ENCODE peak calls at places on chromosomes 1 and 21, in four cellular contexts. K, I, O and G are unnamed samples.

GRCh38 chr21:29506947-29507346 is 208.2 kb downstream of the BACH1 start:
- DNase-seq in K (no peak), I (no peak), O (no peak), G (no peak)

GRCh38 chr1:1670866-1671265 is 12.1 kb upstream of the CDK11B start:
- DNase-seq in K (no peak), I (no peak), O (no peak), G (no peak)

GRCh38 chr1:154206212-154206611 is at the start of gene CFAP141:
- DNase-seq in K (no peak), I (no peak), O (no peak), G (no peak)

GRCh38 chr1:74161494-74161893 is 36.5 kb downstream of the LRRIQ3 start:
- DNase-seq in K (no peak), I (no peak), O (no peak), G (no peak)

GRCh38 chr1:18965206-18966173 is 9.0 kb upstream of the IFFO2 start:
- DNase-seq in K (peak), I (no peak), O (no peak), G (no peak)

GRCh38 chr1:18160290-18160942 is 52.8 kb downstream of the IGSF21 start:
- DNase-seq in K (no peak), I (no peak), O (no peak), G (no peak)

GRCh38 chr1:205588691-205589445 is 42.9 kb downstream of the ELK4 start:
- DNase-seq in K (peak), I (peak), O (peak), G (no peak)

GRCh38 chr1:227805606-227806197 is 9.8 kb upstream of the PRSS38 start:
- DNase-seq in K (no peak), I (no peak), O (no peak), G (no peak)

GRCh38 chr1:44423706-44424546 is 18.9 kb downstream of the RNF220 start:
- DNase-seq in K (no peak), I (no peak), O (no peak), G (no peak)

GRCh38 chr1:245599413-245600174 is 444.8 kb downstream of the KIF26B start:
- DNase-seq in K (no peak), I (no peak), O (no peak), G (no peak)

GRCh38 chr1:206725053-206725963 is 40.6 kb downstream of the MAPKAPK2 start:
- DNase-seq in K (peak), I (peak), O (peak), G (peak)

GRCh38 chr1:53637726-53638640 is 101.0 kb downstream of the GLIS1 start:
- DNase-seq in K (no peak), I (no peak), O (no peak), G (no peak)

GRCh38 chr1:235057385-235058306 is 71.0 kb downstream of the TOMM20 start:
- DNase-seq in K (no peak), I (no peak), O (no peak), G (no peak)

GRCh38 chr1:197972406-197972805 is 55.2 kb downstream of the LHX9 start:
- DNase-seq in K (no peak), I (no peak), O (no peak), G (no peak)

GRCh38 chr1:205993068-205993467 is 10.1 kb downstream of the RAB7B start:
- DNase-seq in K (no peak), I (no peak), O (no peak), G (no peak)

GRCh38 chr1:94056171-94056570 is 64.8 kb downstream of the ABCA4 start:
- DNase-seq in K (no peak), I (no peak), O (no peak), G (no peak)

GRCh38 chr1:155978973-155979429 is 654 bp upstream of the ARHGEF2 start:
- DNase-seq in K (no peak), I (no peak), O (peak), G (no peak)

GRCh38 chr1:180507826-180508724 is 5.7 kb upstream of the ACBD6 start:
- DNase-seq in K (no peak), I (no peak), O (peak), G (peak)

GRCh38 chr1:31434979-31435378 is 22.0 kb downstream of the SERINC2 start:
- DNase-seq in K (no peak), I (no peak), O (no peak), G (no peak)

GRCh38 chr1:86416343-86416742 is 7.6 kb upstream of the CLCA2 start:
- DNase-seq in K (no peak), I (no peak), O (no peak), G (no peak)

GRCh38 chr1:180778782-180779398 is 133.8 kb upstream of the KIAA1614 start:
- DNase-seq in K (peak), I (no peak), O (peak), G (peak)

GRCh38 chr1:192858456-192858855 is 49.6 kb downstream of the RGS2 start:
- DNase-seq in K (no peak), I (no peak), O (no peak), G (no peak)

GRCh38 chr1:154970631-154971340 is at the start of gene SHC1:
- DNase-seq in K (peak), I (peak), O (peak), G (peak)

GRCh38 chr1:201021333-201022177 is 2.0 kb downstream of the KIF21B start:
- DNase-seq in K (no peak), I (no peak), O (no peak), G (no peak)

GRCh38 chr1:34844252-34844634 is 15.3 kb downstream of the SMIM12 start:
- DNase-seq in K (peak), I (no peak), O (peak), G (no peak)

GRCh38 chr1:209248649-209249279 is 334.8 kb upstream of the CAMK1G start:
- DNase-seq in K (peak), I (peak), O (peak), G (peak)

GRCh38 chr21:30408782-30409494 is 13.1 kb downstream of the KRTAP13-1 start:
- DNase-seq in K (peak), I (peak), O (peak), G (peak)

GRCh38 chr1:231924183-231924582 is 297.6 kb downstream of the DISC1 start:
- DNase-seq in K (no peak), I (no peak), O (no peak), G (no peak)

GRCh38 chr1:55081188-55081904 is 42.0 kb downstream of the PCSK9 start:
- DNase-seq in K (no peak), I (no peak), O (no peak), G (no peak)

GRCh38 chr1:28675921-28676257 is 7.3 kb downstream of the GMEB1 start:
- DNase-seq in K (no peak), I (no peak), O (no peak), G (no peak)

GRCh38 chr1:213530607-213531320 is 457.0 kb upstream of the PROX1 start:
- DNase-seq in K (no peak), I (no peak), O (no peak), G (no peak)

GRCh38 chr1:70504176-70504820 is 93.2 kb downstream of the CTH start:
- DNase-seq in K (no peak), I (no peak), O (peak), G (peak)

GRCh38 chr1:97647776-97648175 is 273.1 kb downstream of the DPYD start:
- DNase-seq in K (no peak), I (no peak), O (no peak), G (no peak)

GRCh38 chr1:184033136-184033469 is 4.4 kb downstream of the COLGALT2 start:
- DNase-seq in K (no peak), I (no peak), O (no peak), G (no peak)

GRCh38 chr1:1759456-1760344 is 18.6 kb downstream of the NADK start:
- DNase-seq in K (no peak), I (no peak), O (peak), G (no peak)

DNA sequence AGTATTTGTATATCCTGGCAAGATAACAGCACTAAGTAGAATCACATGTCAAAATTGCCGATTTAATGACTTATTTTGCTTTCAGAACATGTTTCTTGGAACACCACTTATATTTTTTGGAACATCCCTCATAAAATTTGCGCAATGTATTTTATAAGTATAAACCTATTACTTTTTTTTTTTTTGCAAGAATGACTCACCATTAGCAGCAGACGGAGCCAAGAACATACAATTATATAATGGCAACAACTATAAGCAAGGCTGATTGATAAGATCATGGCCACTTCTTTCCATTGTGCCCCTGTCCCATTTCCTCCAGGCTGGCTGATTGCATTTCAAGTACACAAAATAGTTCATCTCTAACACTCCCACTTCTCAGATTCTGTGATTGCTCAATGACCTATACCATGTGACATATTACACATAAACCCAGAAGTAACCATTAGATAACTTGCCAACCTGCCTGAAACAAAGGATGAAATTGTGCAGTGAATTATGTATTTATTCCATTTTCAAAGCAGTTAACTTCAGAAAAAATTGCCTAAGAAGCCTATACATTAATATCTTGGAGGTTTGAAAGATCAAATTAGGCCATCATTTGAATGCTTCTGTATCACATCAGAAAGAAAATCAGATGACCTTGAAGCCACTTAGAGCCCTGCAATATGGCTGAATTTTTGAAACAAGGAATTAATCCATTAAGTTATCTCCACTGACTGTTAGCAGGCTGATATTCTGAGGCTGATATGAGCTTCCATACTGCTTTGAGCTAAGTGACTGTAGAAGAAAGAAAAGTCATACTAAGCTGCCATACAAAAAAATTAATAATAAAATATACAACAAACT is 77.8 kb upstream of the PRMT6 start:
- DNase-seq in K (no peak), I (no peak), O (no peak), G (peak)
- TF ChIP-seq TEAD4 in K (no peak), I (no peak), O (no peak), G (no peak)

GRCh38 chr1:178098262-178098661 is 4.4 kb downstream of the RASAL2 start:
- DNase-seq in K (no peak), I (no peak), O (no peak), G (peak)
- TF ChIP-seq MAX in K (no peak), I (no peak), O (no peak), G (no peak)

DNA sequence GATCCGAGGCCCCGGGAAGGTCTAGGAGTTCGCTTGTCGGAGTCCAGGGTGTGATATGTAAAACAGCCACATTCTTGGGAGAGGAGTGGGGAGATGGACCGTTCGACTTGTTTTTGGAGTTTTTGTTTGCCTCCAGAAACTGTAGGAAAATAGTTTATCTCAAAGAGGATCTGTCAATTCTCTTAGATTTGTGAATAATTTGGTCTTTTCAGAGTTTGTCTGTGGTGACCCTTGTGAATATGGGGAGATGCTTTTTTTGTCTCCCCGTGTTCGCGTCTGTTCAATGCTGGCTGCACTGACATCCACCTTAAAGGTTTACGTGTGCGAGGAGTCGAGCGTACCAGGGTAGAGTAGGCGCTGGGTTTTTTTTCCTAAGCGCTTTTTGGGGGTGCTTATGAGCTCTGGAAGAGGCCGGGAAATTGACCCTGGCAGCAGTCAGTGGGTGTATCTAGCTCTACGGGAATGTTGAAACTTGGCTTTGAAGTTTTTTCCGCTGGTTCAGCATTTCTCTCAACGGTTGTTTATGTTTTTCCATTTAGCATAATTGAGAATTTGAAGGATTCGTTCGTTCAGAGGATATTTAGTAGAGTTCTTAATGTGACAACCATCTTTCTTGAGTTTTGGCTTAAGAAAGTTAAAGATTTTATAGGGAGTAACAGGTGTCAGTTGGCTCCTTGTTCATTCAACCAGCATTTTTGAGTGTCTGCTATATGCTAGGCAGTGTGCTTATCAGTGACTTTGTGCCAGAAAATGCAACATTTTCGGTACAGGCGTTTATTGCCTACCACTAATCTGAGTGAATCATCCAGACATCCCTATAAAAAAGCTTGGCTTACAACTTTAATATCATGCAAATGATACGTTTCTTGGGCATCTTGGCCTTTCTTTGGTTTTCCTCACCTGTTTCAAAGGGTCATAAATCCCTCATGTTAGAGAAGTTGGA is 1.2 kb downstream of the SZRD1 start:
- DNase-seq in K (no peak), I (no peak), O (peak), G (no peak)
- TF ChIP-seq TEAD4 in K (no peak), I (peak), O (no peak), G (no peak)

GRCh38 chr1:20048563-20048962 is 21.4 kb upstream of the PLA2G5 start:
- DNase-seq in K (no peak), I (no peak), O (no peak), G (no peak)
- TF ChIP-seq MAX in K (no peak), I (no peak), O (no peak), G (no peak)

GRCh38 chr21:33541105-33541711 is 709 bp downstream of the GART start:
- DNase-seq in K (no peak), I (no peak), O (no peak), G (no peak)
- TF ChIP-seq TEAD4 in K (no peak), I (no peak), O (no peak), G (no peak)

GRCh38 chr21:45470087-45470515 is 65.1 kb downstream of the COL18A1 start:
- DNase-seq in K (no peak), I (no peak), O (no peak), G (no peak)

GRCh38 chr21:45467221-45467779 is 62.3 kb downstream of the COL18A1 start:
- DNase-seq in K (no peak), I (no peak), O (no peak), G (no peak)

GRCh38 chr21:45469273-45470086 is 64.5 kb downstream of the COL18A1 start:
- DNase-seq in K (no peak), I (no peak), O (no peak), G (no peak)

GRCh38 chr21:45468051-45468970 is 63.3 kb downstream of the COL18A1 start:
- DNase-seq in K (no peak), I (no peak), O (no peak), G (no peak)

GRCh38 chr21:45468971-45469272 is 64.0 kb downstream of the COL18A1 start:
- DNase-seq in K (no peak), I (no peak), O (no peak), G (no peak)
- TF ChIP-seq MAX in K (no peak), I (no peak), O (no peak), G (no peak)

DNA sequence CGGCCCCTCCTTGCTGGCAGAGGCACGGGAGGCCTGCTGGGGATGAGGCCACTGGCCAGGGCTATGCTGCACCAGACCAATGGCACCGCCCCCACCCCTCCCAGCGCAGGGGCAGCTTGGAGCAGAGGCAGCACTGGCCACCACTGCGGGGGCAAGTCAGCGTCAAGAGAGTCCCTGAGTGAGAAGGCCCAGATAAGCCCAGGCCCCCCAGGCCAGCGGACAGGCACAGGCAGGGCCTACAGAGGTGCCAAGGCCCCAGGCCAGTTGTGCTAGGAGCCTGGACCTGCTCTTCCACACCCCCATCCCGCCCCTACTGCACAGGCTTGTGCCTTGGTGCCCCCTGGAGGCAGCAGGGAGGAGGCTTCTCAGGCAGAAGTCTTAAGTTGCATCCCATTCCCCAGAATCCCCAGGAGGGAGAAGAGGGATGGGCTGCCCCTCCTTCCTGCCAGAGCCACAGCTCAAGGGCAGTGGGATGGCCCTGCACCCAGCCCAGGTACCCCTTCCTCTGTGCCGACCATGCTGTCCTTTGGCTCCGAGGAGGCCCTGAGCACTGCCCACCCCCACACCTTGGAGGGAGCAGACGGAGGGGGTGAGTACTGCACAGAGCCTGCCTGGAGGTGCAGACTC is 35.8 kb downstream of the EPHX1 start:
- DNase-seq in K (peak), I (peak), O (peak), G (peak)
- TF ChIP-seq TEAD4 in K (no peak), I (no peak), O (no peak), G (no peak)